ENCODE peak calls at places on chromosomes 2 and 18, in eight cellular contexts. D is stomach, Y is Peyer's patch, F is lower leg skin, O is gastrocnemius medialis, I is A549, K is HCT116, W is spleen. S is an unnamed sample.

GRCh38 chr2:21317131-21317530 is 193.4 kb downstream of the TDRD15 start:
- DNase-seq in D (peak), Y (no peak), F (peak), O (no peak), I (peak), K (peak), W (no peak), S (peak)

GRCh38 chr2:127537142-127537541 is 1.7 kb downstream of the MYO7B start:
- DNase-seq in D (no peak), Y (no peak), F (no peak), O (no peak), I (no peak), K (no peak), W (no peak), S (no peak)

GRCh38 chr2:23291274-23291673 is 93.7 kb upstream of the KLHL29 start:
- DNase-seq in D (no peak), Y (no peak), F (peak), O (peak), I (no peak), K (no peak), W (no peak), S (peak)

GRCh38 chr2:230913406-230913805 is 11.6 kb downstream of the GPR55 start:
- DNase-seq in D (peak), Y (peak), F (no peak), O (no peak), I (peak), K (peak), W (peak), S (no peak)

GRCh38 chr2:133986881-133987793 is 266.7 kb upstream of the MGAT5 start:
- DNase-seq in D (no peak), Y (no peak), F (no peak), O (peak), I (no peak), K (no peak), W (no peak), S (no peak)

GRCh38 chr2:134558208-134558890 is 160.5 kb downstream of the TMEM163 start:
- DNase-seq in D (no peak), Y (no peak), F (no peak), O (no peak), I (no peak), K (no peak), W (no peak), S (no peak)

GRCh38 chr2:231955758-231956472 is 5.6 kb upstream of the DIS3L2 start:
- DNase-seq in D (no peak), Y (no peak), F (no peak), O (no peak), I (no peak), K (no peak), W (no peak), S (no peak)

GRCh38 chr18:57131782-57132181 is 15.1 kb upstream of the BOD1L2 start:
- DNase-seq in D (no peak), Y (no peak), F (no peak), O (no peak), I (no peak), K (no peak), W (no peak), S (no peak)

GRCh38 chr2:25885933-25886332 is 7.6 kb upstream of the ASXL2 start:
- DNase-seq in D (no peak), Y (no peak), F (no peak), O (no peak), I (peak), K (no peak), W (no peak), S (no peak)

GRCh38 chr2:72414108-72414507 is 266.4 kb upstream of the CYP26B1 start:
- DNase-seq in D (no peak), Y (no peak), F (no peak), O (no peak), I (no peak), K (no peak), W (no peak), S (no peak)

GRCh38 chr18:79465392-79465991 is 69.8 kb downstream of the NFATC1 start:
- DNase-seq in D (peak), Y (peak), F (no peak), O (no peak), I (no peak), K (no peak), W (peak), S (no peak)

GRCh38 chr2:57941826-57942225 is 104.8 kb upstream of the VRK2 start:
- DNase-seq in D (no peak), Y (no peak), F (no peak), O (no peak), I (no peak), K (no peak), W (no peak), S (no peak)

GRCh38 chr2:12896283-12897014 is 179.7 kb downstream of the TRIB2 start:
- DNase-seq in D (no peak), Y (no peak), F (no peak), O (no peak), I (no peak), K (no peak), W (no peak), S (peak)

GRCh38 chr18:38751897-38752296 is 1186.3 kb upstream of the CELF4 start:
- DNase-seq in D (no peak), Y (no peak), F (peak), O (no peak), I (no peak), K (no peak), W (no peak), S (no peak)

GRCh38 chr2:26758790-26759321 is 5.2 kb upstream of the SLC35F6 start:
- DNase-seq in D (no peak), Y (no peak), F (no peak), O (no peak), I (no peak), K (no peak), W (no peak), S (no peak)

GRCh38 chr2:219522111-219523030 is 8.1 kb downstream of the ASIC4 start:
- DNase-seq in D (no peak), Y (no peak), F (no peak), O (no peak), I (no peak), K (peak), W (no peak), S (peak)

GRCh38 chr2:236174608-236175001 is 6.4 kb upstream of the GBX2 start:
- DNase-seq in D (no peak), Y (no peak), F (no peak), O (no peak), I (no peak), K (no peak), W (no peak), S (no peak)

GRCh38 chr2:116513991-116514390 is 1300.5 kb upstream of the DDX18 start:
- DNase-seq in D (no peak), Y (no peak), F (no peak), O (no peak), I (no peak), K (no peak), W (no peak), S (no peak)

GRCh38 chr18:45106331-45106774 is 425.7 kb downstream of the SETBP1 start:
- DNase-seq in D (no peak), Y (peak), F (peak), O (no peak), I (no peak), K (no peak), W (no peak), S (no peak)

GRCh38 chr2:23599006-23599405 is 214.0 kb downstream of the KLHL29 start:
- DNase-seq in D (no peak), Y (no peak), F (no peak), O (no peak), I (no peak), K (no peak), W (peak), S (no peak)

GRCh38 chr2:218516614-218517013 is 51.5 kb downstream of the USP37 start:
- DNase-seq in D (no peak), Y (no peak), F (no peak), O (no peak), I (peak), K (peak), W (no peak), S (no peak)

GRCh38 chr2:108959401-108959800 is 29.6 kb downstream of the EDAR start:
- DNase-seq in D (no peak), Y (no peak), F (no peak), O (no peak), I (no peak), K (no peak), W (no peak), S (no peak)

GRCh38 chr18:805008-805754 is 6.9 kb downstream of the YES1 start:
- DNase-seq in D (no peak), Y (no peak), F (no peak), O (no peak), I (no peak), K (no peak), W (no peak), S (no peak)

GRCh38 chr2:42345986-42346385 is 15.0 kb downstream of the COX7A2L start:
- DNase-seq in D (no peak), Y (no peak), F (no peak), O (no peak), I (no peak), K (no peak), W (no peak), S (no peak)

GRCh38 chr18:56315363-56315762 is 323.0 kb downstream of the TXNL1 start:
- DNase-seq in D (no peak), Y (no peak), F (no peak), O (no peak), I (no peak), K (no peak), W (no peak), S (no peak)

GRCh38 chr2:54569745-54570296 is 113.7 kb downstream of the SPTBN1 start:
- DNase-seq in D (peak), Y (peak), F (no peak), O (no peak), I (no peak), K (no peak), W (no peak), S (no peak)

GRCh38 chr2:105388971-105389381 is 9.9 kb downstream of the FHL2 start:
- DNase-seq in D (no peak), Y (no peak), F (no peak), O (no peak), I (no peak), K (no peak), W (no peak), S (no peak)

GRCh38 chr2:129778608-129778877 is 200.9 kb upstream of the RAB6C start:
- DNase-seq in D (no peak), Y (no peak), F (no peak), O (no peak), I (no peak), K (no peak), W (no peak), S (no peak)

DNA sequence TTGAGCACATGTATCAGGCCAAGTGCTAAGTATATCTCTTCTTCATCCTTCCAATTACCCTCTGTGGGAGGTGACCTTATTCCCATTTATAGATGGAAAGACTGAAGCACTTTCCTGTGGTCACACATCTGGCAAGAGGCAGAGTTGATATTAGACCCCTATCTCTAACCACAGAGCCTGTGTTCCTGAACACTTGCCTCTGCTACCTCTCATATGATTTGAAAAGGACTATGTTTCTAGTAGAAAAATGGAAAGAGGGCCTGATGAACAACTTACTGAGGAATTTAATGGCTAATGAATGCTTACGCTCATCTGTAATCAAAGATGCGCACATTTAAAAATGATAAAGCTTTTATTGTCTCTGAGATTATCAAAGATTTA is 46.2 kb upstream of the DYNC2LI1 start:
- DNase-seq in D (no peak), Y (no peak), F (no peak), O (no peak), I (no peak), K (no peak), W (no peak), S (no peak)
- TF ChIP-seq POLR2A in D (no peak), Y (no peak), F (no peak), O (no peak), I (no peak), K (no peak), W (no peak), S (no peak)

DNA sequence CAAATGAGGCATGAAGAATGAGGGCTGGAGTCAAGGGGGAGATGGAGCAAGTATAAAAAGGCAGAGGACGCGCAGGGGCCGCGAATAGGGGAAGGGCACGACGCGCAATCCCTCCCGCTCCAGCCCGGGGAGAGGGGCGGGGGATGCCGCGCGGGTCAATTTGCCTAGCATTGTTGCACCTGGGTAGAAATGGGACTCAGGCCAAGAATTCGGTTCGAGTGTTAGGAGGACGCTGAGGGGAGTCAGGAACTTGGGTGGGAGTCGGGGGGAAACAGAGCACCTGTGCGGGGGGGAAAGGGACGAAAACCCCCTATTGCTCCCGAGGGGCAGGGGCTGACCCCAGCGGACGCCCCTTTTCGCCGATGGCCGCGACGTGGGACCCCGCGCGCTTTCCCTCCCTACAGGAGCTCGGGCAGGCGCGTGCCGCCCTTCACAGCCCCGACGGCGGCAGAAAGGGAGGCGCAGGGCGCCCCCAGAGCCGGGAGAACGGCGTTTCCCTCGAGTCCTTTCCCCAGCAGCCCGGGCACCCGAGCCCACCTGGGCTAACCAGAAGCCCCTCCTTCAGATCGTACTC is 425 bp downstream of the PAIP2B start:
- DNase-seq in D (peak), Y (peak), F (peak), O (peak), I (no peak), K (no peak), W (peak), S (peak)
- TF ChIP-seq CTCF in D (no peak), Y (no peak), F (no peak), O (no peak), I (peak), K (no peak), W (no peak), S (no peak)

GRCh38 chr2:113219525-113219888 is 45.7 kb downstream of the PSD4 start:
- DNase-seq in D (no peak), Y (no peak), F (no peak), O (no peak), I (no peak), K (no peak), W (no peak), S (no peak)

GRCh38 chr2:113218283-113219091 is 44.7 kb downstream of the PSD4 start:
- DNase-seq in D (no peak), Y (no peak), F (no peak), O (peak), I (peak), K (no peak), W (no peak), S (no peak)

GRCh38 chr2:113220970-113221708 is 47.4 kb downstream of the PSD4 start:
- DNase-seq in D (no peak), Y (no peak), F (no peak), O (no peak), I (peak), K (no peak), W (no peak), S (no peak)

GRCh38 chr2:113219092-113219441 is 45.3 kb downstream of the PSD4 start:
- DNase-seq in D (no peak), Y (no peak), F (no peak), O (no peak), I (no peak), K (no peak), W (no peak), S (no peak)

DNA sequence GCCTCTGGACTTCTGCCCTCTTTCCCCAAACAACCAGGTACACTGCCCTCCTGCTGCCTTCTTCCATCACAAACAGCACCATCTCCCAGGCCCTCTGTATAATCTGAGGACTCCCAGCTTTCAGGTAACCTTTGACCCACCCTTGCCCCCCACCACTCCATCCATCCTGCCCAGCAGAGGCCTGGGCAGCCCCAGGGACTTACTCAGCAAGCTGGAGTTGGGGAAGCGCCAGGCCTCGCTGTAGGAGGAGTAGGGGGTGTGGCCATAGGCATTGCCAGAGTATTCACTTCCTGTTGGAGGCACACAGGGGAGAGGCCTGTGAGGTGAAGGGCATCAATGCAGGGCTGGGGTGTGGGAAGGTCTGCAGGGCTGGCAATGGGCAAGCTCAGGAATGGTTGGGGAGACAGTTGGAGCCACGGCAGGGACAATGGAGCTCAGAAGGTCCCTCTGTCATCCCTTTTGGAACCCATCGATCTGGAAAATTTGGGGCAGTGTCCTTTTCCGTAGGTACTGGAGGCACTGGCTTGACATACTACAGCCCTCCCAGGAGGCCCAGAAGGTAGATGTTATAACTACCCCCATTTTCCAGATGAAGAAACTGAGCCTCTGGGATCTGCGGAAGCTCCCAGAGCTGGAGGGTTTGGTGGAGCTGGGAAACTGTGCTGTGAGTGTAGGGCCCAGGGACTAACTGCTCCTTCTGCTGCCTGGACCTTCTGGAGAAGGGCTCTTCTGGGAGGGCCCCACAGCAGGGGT is 46.3 kb downstream of the PSD4 start:
- DNase-seq in D (peak), Y (no peak), F (peak), O (peak), I (peak), K (peak), W (no peak), S (no peak)
- TF ChIP-seq POLR2A in D (no peak), Y (peak), F (no peak), O (no peak), I (peak), K (no peak), W (no peak), S (no peak)

GRCh38 chr2:240467659-240468299 is 32.3 kb downstream of the GPC1 start:
- DNase-seq in D (peak), Y (peak), F (peak), O (peak), I (no peak), K (no peak), W (peak), S (peak)

GRCh38 chr2:240468300-240469238 is 33.1 kb downstream of the GPC1 start:
- DNase-seq in D (no peak), Y (peak), F (peak), O (no peak), I (no peak), K (no peak), W (peak), S (peak)

GRCh38 chr2:240467149-240467642 is 31.7 kb downstream of the GPC1 start:
- DNase-seq in D (peak), Y (no peak), F (peak), O (no peak), I (no peak), K (no peak), W (peak), S (peak)

GRCh38 chr2:240469747-240470146 is 34.3 kb downstream of the GPC1 start:
- DNase-seq in D (no peak), Y (no peak), F (no peak), O (no peak), I (no peak), K (no peak), W (peak), S (no peak)

GRCh38 chr2:240469239-240469636 is 33.8 kb downstream of the GPC1 start:
- DNase-seq in D (no peak), Y (peak), F (peak), O (no peak), I (no peak), K (no peak), W (peak), S (peak)
- TF ChIP-seq CTCF in D (no peak), Y (no peak), F (no peak), O (no peak), I (no peak), K (no peak), W (no peak), S (no peak)

DNA sequence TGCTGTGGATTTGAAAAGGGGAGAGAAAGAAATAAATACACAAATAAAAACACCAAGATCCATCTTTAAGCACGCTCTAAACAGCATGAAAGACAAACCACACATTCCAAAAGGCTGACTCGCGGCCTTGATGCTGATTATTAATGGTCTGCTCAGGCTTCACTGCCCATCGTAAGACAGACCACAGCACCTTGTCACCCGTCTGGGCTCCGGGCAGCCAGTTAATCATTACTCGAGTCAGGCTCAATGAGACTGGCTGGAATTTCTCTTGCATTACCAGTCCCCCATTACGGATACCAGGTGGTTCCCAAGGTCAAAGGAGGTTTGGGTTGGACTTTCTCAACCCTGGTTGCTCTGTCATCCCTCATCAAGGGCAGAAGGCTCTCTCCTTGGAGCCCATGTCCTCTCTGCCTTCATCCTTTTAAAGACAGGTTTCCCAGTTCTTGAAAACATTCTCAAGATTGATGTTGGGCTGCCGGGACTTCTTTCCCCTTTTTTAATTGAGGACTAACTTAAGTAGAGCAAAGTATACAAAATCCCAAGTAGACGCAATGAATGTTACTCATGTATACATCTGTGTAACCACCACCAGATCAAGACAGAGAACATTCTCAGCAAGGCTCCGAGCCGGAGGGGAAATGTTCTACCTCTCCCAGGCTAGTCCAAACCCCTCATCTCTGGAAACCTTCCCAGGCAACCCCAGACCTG is 8.1 kb downstream of the SMAD7 start:
- DNase-seq in D (peak), Y (no peak), F (no peak), O (no peak), I (peak), K (peak), W (no peak), S (no peak)
- TF ChIP-seq POLR2A in D (no peak), Y (no peak), F (no peak), O (no peak), I (no peak), K (no peak), W (no peak), S (no peak)

GRCh38 chr18:3451166-3451988 is 1.4 kb downstream of the TGIF1 start:
- DNase-seq in D (peak), Y (peak), F (peak), O (peak), I (no peak), K (no peak), W (peak), S (peak)
- TF ChIP-seq CTCF in D (no peak), Y (no peak), F (no peak), O (no peak), I (no peak), K (no peak), W (no peak), S (no peak)

S was measured in uterus.